ENCODE peak calls at places on chromosomes 5 and 9, in four cellular contexts. S, N, D and B are unnamed samples.

GRCh38 chr9:28212979-28213378 is 639.7 kb upstream of the C9orf72 start:
- DNase-seq in S (peak; percentile 24), N (no peak), D (no peak), B (no peak)

GRCh38 chr5:94249430-94249829 is 369.0 kb downstream of the KIAA0825 start:
- DNase-seq in S (no peak), N (no peak), D (no peak), B (no peak)

GRCh38 chr5:157004893-157005551 is 42.0 kb upstream of the TIMD4 start:
- DNase-seq in S (no peak), N (peak; percentile 40), D (no peak), B (peak; percentile 44)

GRCh38 chr5:82975812-82976211 is 101.4 kb downstream of the TMEM167A start:
- DNase-seq in S (peak; percentile 100), N (no peak), D (no peak), B (no peak)

GRCh38 chr5:98110270-98110669 is 663.2 kb upstream of the RGMB start:
- DNase-seq in S (no peak), N (no peak), D (no peak), B (no peak)

GRCh38 chr9:129174102-129174723 is 3.8 kb downstream of the IER5L start:
- DNase-seq in S (peak; percentile 83), N (peak; percentile 90), D (peak; percentile 76), B (peak; percentile 90)

GRCh38 chr9:114288233-114289051 is 34.5 kb upstream of the ORM1 start:
- DNase-seq in S (no peak), N (no peak), D (no peak), B (no peak)

GRCh38 chr5:135426102-135427082 is 20.8 kb downstream of the DCANP1 start:
- DNase-seq in S (peak; percentile 65), N (peak; percentile 71), D (no peak), B (peak; percentile 68)

GRCh38 chr9:129309041-129309430 is 131.0 kb upstream of the IER5L start:
- DNase-seq in S (no peak), N (no peak), D (no peak), B (no peak)

GRCh38 chr5:126917918-126918623 is 112.3 kb downstream of the MARCHF3 start:
- DNase-seq in S (no peak), N (no peak), D (no peak), B (no peak)

GRCh38 chr5:139837711-139838380 is 42.2 kb downstream of the PSD2 start:
- DNase-seq in S (no peak), N (no peak), D (no peak), B (no peak)

GRCh38 chr5:93257616-93258015 is 323.4 kb downstream of the NR2F1-AS1 start:
- DNase-seq in S (peak; percentile 34), N (no peak), D (no peak), B (no peak)

GRCh38 chr5:146426853-146427618 is 20.1 kb upstream of the TCERG1 start:
- DNase-seq in S (peak; percentile 26), N (peak; percentile 60), D (no peak), B (peak; percentile 63)